ENCODE peak calls at places on chromosome 12, in seven cellular contexts. F, V, Y, U, H, I and T are unnamed samples.
A peak's percentile ranks its signal among the peaks of the same experiment; 100 is the strongest.

GRCh38 chr12:60577607-60578006 is 981.8 kb downstream of the SLC16A7 start:
- DNase-seq in F (no peak), V (no peak), Y (no peak), U (no peak), H (no peak), I (no peak), T (no peak)

GRCh38 chr12:28114488-28114887 is 75.8 kb upstream of the CCDC91 start:
- DNase-seq in F (no peak), V (no peak), Y (no peak), U (no peak), H (no peak), I (no peak), T (no peak)

GRCh38 chr12:89352242-89352491 is 134 bp downstream of the DUSP6 start:
- DNase-seq in F (no peak), V (no peak), Y (no peak), U (peak; percentile 82), H (no peak), I (no peak), T (no peak)

GRCh38 chr12:46524778-46525177 is 152.2 kb upstream of the SLC38A2 start:
- DNase-seq in F (no peak), V (peak; percentile 63), Y (no peak), U (no peak), H (peak; percentile 46), I (peak; percentile 91), T (no peak)

GRCh38 chr12:27462151-27462694 is 15.7 kb downstream of the SMCO2 start:
- DNase-seq in F (no peak), V (no peak), Y (no peak), U (no peak), H (peak; percentile 41), I (peak; percentile 52), T (no peak)

GRCh38 chr12:75974323-75975273 is 57.0 kb downstream of the PHLDA1 start:
- DNase-seq in F (no peak), V (no peak), Y (no peak), U (peak; percentile 41), H (no peak), I (no peak), T (peak; percentile 18)

GRCh38 chr12:114450019-114450418 is 44.1 kb upstream of the TBX5 start:
- DNase-seq in F (no peak), V (no peak), Y (no peak), U (no peak), H (no peak), I (no peak), T (no peak)

GRCh38 chr12:118330421-118331018 is 42.2 kb downstream of the TAOK3 start:
- DNase-seq in F (no peak), V (no peak), Y (no peak), U (no peak), H (no peak), I (peak; percentile 79), T (no peak)

GRCh38 chr12:32864731-32865130 is 31.8 kb downstream of the PKP2 start:
- DNase-seq in F (no peak), V (no peak), Y (no peak), U (no peak), H (no peak), I (no peak), T (no peak)

GRCh38 chr12:110185626-110186025 is 61.5 kb downstream of the IFT81 start:
- DNase-seq in F (no peak), V (no peak), Y (no peak), U (no peak), H (no peak), I (no peak), T (no peak)

GRCh38 chr12:123973552-123974341 is 732 bp downstream of the ZNF664 start:
- DNase-seq in F (peak; percentile 31), V (peak; percentile 54), Y (no peak), U (peak; percentile 28), H (no peak), I (no peak), T (no peak)

GRCh38 chr12:122006186-122006926 is 15.3 kb upstream of the BCL7A start:
- DNase-seq in F (no peak), V (no peak), Y (no peak), U (no peak), H (no peak), I (no peak), T (no peak)

GRCh38 chr12:10182662-10183061 is 3.8 kb downstream of the TMEM52B start:
- DNase-seq in F (no peak), V (no peak), Y (no peak), U (no peak), H (no peak), I (peak; percentile 69), T (no peak)

GRCh38 chr12:44972746-44973421 is 78.0 kb downstream of the DBX2 start:
- DNase-seq in F (peak; percentile 51), V (no peak), Y (no peak), U (peak; percentile 21), H (no peak), I (peak; percentile 3), T (peak; percentile 46)